ENCODE peak calls at places on chromosome 7, in four cellular contexts. One of them, this sample, is unnamed.

GRCh38 chr7:96495751-96496216 is 173.9 kb upstream of the SLC25A13 start:
- ATAC-seq in body of pancreas: no peak
- ATAC-seq in left colon: no peak
- ATAC-seq in lower lobe of right lung: no peak
- ATAC-seq in this sample: no peak

GRCh38 chr7:76272872-76273271 is 29.6 kb upstream of the HSPB1 start:
- ATAC-seq in body of pancreas: no peak
- ATAC-seq in left colon: no peak
- ATAC-seq in lower lobe of right lung: no peak
- ATAC-seq in this sample: no peak

GRCh38 chr7:151396328-151396970 is 13.4 kb downstream of the WDR86 start:
- ATAC-seq in body of pancreas: no peak
- ATAC-seq in left colon: no peak
- ATAC-seq in lower lobe of right lung: peak; percentile 81
- ATAC-seq in this sample: no peak

GRCh38 chr7:116532102-116532501 is 7.3 kb downstream of the CAV1 start:
- ATAC-seq in body of pancreas: no peak
- ATAC-seq in left colon: no peak
- ATAC-seq in lower lobe of right lung: no peak
- ATAC-seq in this sample: no peak

GRCh38 chr7:32030904-32031692 is 39.1 kb downstream of the PDE1C start:
- ATAC-seq in body of pancreas: no peak
- ATAC-seq in left colon: no peak
- ATAC-seq in lower lobe of right lung: no peak
- ATAC-seq in this sample: no peak

GRCh38 chr7:148334959-148335577 is 255.5 kb upstream of the C7orf33 start:
- ATAC-seq in body of pancreas: no peak
- ATAC-seq in left colon: no peak
- ATAC-seq in lower lobe of right lung: no peak
- ATAC-seq in this sample: peak; percentile 82

GRCh38 chr7:103966593-103967277 is 22.7 kb downstream of the RELN start:
- ATAC-seq in body of pancreas: no peak
- ATAC-seq in left colon: no peak
- ATAC-seq in lower lobe of right lung: no peak
- ATAC-seq in this sample: no peak

GRCh38 chr7:50792342-50793114 is 9.8 kb upstream of the GRB10 start:
- ATAC-seq in body of pancreas: peak; percentile 23
- ATAC-seq in left colon: peak; percentile 10
- ATAC-seq in lower lobe of right lung: peak; percentile 41
- ATAC-seq in this sample: no peak

GRCh38 chr7:51121945-51122425 is 194.6 kb downstream of the COBL start:
- ATAC-seq in body of pancreas: peak; percentile 80
- ATAC-seq in left colon: no peak
- ATAC-seq in lower lobe of right lung: peak; percentile 43
- ATAC-seq in this sample: no peak

GRCh38 chr7:34718867-34719266 is 60.8 kb downstream of the NPSR1 start:
- ATAC-seq in body of pancreas: no peak
- ATAC-seq in left colon: no peak
- ATAC-seq in lower lobe of right lung: no peak
- ATAC-seq in this sample: no peak

GRCh38 chr7:69358163-69358821 is 240.0 kb upstream of the AUTS2 start:
- ATAC-seq in body of pancreas: no peak
- ATAC-seq in left colon: no peak
- ATAC-seq in lower lobe of right lung: no peak
- ATAC-seq in this sample: no peak

GRCh38 chr7:17304926-17305325 is 6.5 kb downstream of the AHR start:
- ATAC-seq in body of pancreas: peak; percentile 54
- ATAC-seq in left colon: peak; percentile 73
- ATAC-seq in lower lobe of right lung: peak; percentile 57
- ATAC-seq in this sample: peak; percentile 84

GRCh38 chr7:66430164-66430545 is 198.5 kb upstream of the KCTD7 start:
- ATAC-seq in body of pancreas: no peak
- ATAC-seq in left colon: peak; percentile 90
- ATAC-seq in lower lobe of right lung: no peak
- ATAC-seq in this sample: no peak

GRCh38 chr7:55572378-55573233 is at the start of gene VOPP1:
- ATAC-seq in body of pancreas: peak; percentile 92
- ATAC-seq in left colon: peak; percentile 80
- ATAC-seq in lower lobe of right lung: peak; percentile 91
- ATAC-seq in this sample: peak; percentile 79

GRCh38 chr7:111568419-111568818 is 6.1 kb upstream of the IMMP2L start:
- ATAC-seq in body of pancreas: no peak
- ATAC-seq in left colon: no peak
- ATAC-seq in lower lobe of right lung: no peak
- ATAC-seq in this sample: no peak

GRCh38 chr7:32559480-32559879 is 64.2 kb downstream of the AVL9 start:
- ATAC-seq in body of pancreas: no peak
- ATAC-seq in left colon: peak; percentile 39
- ATAC-seq in lower lobe of right lung: no peak
- ATAC-seq in this sample: no peak

GRCh38 chr7:23524473-23524872 is 7.3 kb downstream of the TRA2A start:
- ATAC-seq in body of pancreas: no peak
- ATAC-seq in left colon: no peak
- ATAC-seq in lower lobe of right lung: no peak
- ATAC-seq in this sample: no peak

GRCh38 chr7:95545007-95545615 is 51.2 kb downstream of the PDK4 start:
- ATAC-seq in body of pancreas: peak; percentile 79
- ATAC-seq in left colon: peak; percentile 97
- ATAC-seq in lower lobe of right lung: peak; percentile 91
- ATAC-seq in this sample: peak; percentile 75

GRCh38 chr7:318476-319266 is 28.7 kb downstream of the FOXL3 start:
- ATAC-seq in body of pancreas: peak; percentile 14
- ATAC-seq in left colon: peak; percentile 31
- ATAC-seq in lower lobe of right lung: peak; percentile 54
- ATAC-seq in this sample: no peak

GRCh38 chr7:47361746-47362215 is 220.1 kb downstream of the TNS3 start:
- ATAC-seq in body of pancreas: no peak
- ATAC-seq in left colon: no peak
- ATAC-seq in lower lobe of right lung: peak; percentile 63
- ATAC-seq in this sample: peak; percentile 51

GRCh38 chr7:76997381-76998262 is 34.5 kb downstream of the SPDYE17 start:
- ATAC-seq in body of pancreas: peak; percentile 16
- ATAC-seq in left colon: peak; percentile 6
- ATAC-seq in lower lobe of right lung: peak; percentile 26
- ATAC-seq in this sample: peak; percentile 17

This sample was measured in esophagus mucosa.